ENCODE peak calls at places on chromosome 3, in four cellular contexts. U is heart left ventricle, T is AG04450, E is upper lobe of left lung. S is an unnamed sample.
A peak's percentile ranks its signal among the peaks of the same experiment; 100 is the strongest.

GRCh38 chr3:48716508-48716981 is 476 bp downstream of the IP6K2 start:
- DNase-seq in U (no peak), T (no peak), E (no peak), S (no peak)

GRCh38 chr3:196661400-196661799 is 21.9 kb downstream of the NRROS start:
- DNase-seq in U (no peak), T (no peak), E (peak; percentile 63), S (no peak)

GRCh38 chr3:64140651-64141050 is 84.6 kb downstream of the PRICKLE2 start:
- DNase-seq in U (no peak), T (no peak), E (no peak), S (no peak)

GRCh38 chr3:116614795-116615362 is 94.7 kb upstream of the TUSC7 start:
- DNase-seq in U (no peak), T (no peak), E (no peak), S (peak; percentile 2)

GRCh38 chr3:183085634-183086390 is 13.5 kb downstream of the MCCC1 start:
- DNase-seq in U (no peak), T (no peak), E (no peak), S (no peak)

GRCh38 chr3:152026033-152026556 is 152.7 kb downstream of the SUCNR1 start:
- DNase-seq in U (no peak), T (peak; percentile 54), E (no peak), S (peak; percentile 78)

GRCh38 chr3:87350367-87351199 is 74.2 kb upstream of the POU1F1 start:
- DNase-seq in U (no peak), T (peak; percentile 23), E (no peak), S (no peak)

GRCh38 chr3:29901097-29901496 is 620.2 kb downstream of the RBMS3 start:
- DNase-seq in U (no peak), T (no peak), E (no peak), S (no peak)

GRCh38 chr3:197555281-197556261 is at the start of gene BDH1:
- DNase-seq in U (peak; percentile 74), T (no peak), E (peak; percentile 92), S (peak; percentile 2)

GRCh38 chr3:128878011-128878457 is 1.4 kb upstream of the ACAD9 start:
- DNase-seq in U (no peak), T (no peak), E (no peak), S (no peak)

GRCh38 chr3:188385295-188385694 is 231.3 kb downstream of the LPP start:
- DNase-seq in U (no peak), T (no peak), E (no peak), S (no peak)

GRCh38 chr3:10631224-10631623 is 125.8 kb upstream of the ATP2B2 start:
- DNase-seq in U (no peak), T (no peak), E (no peak), S (no peak)

GRCh38 chr3:150412599-150413069 is 4.5 kb downstream of the TSC22D2 start:
- DNase-seq in U (no peak), T (peak; percentile 47), E (no peak), S (no peak)

GRCh38 chr3:151305081-151305777 is 11.4 kb downstream of the GPR87 start:
- DNase-seq in U (no peak), T (peak; percentile 84), E (no peak), S (peak; percentile 75)

GRCh38 chr3:55309336-55309735 is 177.8 kb downstream of the WNT5A start:
- DNase-seq in U (no peak), T (no peak), E (no peak), S (no peak)

GRCh38 chr3:123799544-123800351 is 84.4 kb downstream of the MYLK start:
- DNase-seq in U (no peak), T (no peak), E (peak; percentile 36), S (peak; percentile 72)

GRCh38 chr3:111874177-111874820 is 15.2 kb downstream of the PHLDB2 start:
- DNase-seq in U (no peak), T (no peak), E (no peak), S (no peak)

GRCh38 chr3:141952611-141953010 is 76.2 kb downstream of the ATP1B3 start:
- DNase-seq in U (no peak), T (no peak), E (no peak), S (no peak)

GRCh38 chr3:82448320-82448719 is 686.9 kb upstream of the GBE1 start:
- DNase-seq in U (no peak), T (no peak), E (no peak), S (no peak)

GRCh38 chr3:146145642-146146041 is 15.3 kb downstream of the PLOD2 start:
- DNase-seq in U (no peak), T (no peak), E (no peak), S (no peak)

GRCh38 chr3:452221-452620 is 255.7 kb downstream of the CHL1 start:
- DNase-seq in U (no peak), T (no peak), E (no peak), S (no peak)

GRCh38 chr3:98565237-98565643 is 28.2 kb downstream of the CPOX start:
- DNase-seq in U (no peak), T (no peak), E (no peak), S (peak; percentile 29)

GRCh38 chr3:39933986-39934693 is 124.7 kb downstream of the MYRIP start:
- DNase-seq in U (no peak), T (no peak), E (no peak), S (no peak)

GRCh38 chr3:40741729-40742128 is 217.0 kb downstream of the ZNF621 start:
- DNase-seq in U (no peak), T (no peak), E (no peak), S (peak; percentile 9)

GRCh38 chr3:38085943-38086324 is 46.9 kb downstream of the DLEC1 start:
- DNase-seq in U (no peak), T (no peak), E (no peak), S (no peak)

GRCh38 chr3:48411606-48412374 is 18.1 kb downstream of the PLXNB1 start:
- DNase-seq in U (no peak), T (no peak), E (no peak), S (no peak)

GRCh38 chr3:197378987-197379718 is 80.7 kb upstream of the DLG1 start:
- DNase-seq in U (no peak), T (no peak), E (peak; percentile 22), S (no peak)

GRCh38 chr3:78919021-78919755 is 848.6 kb downstream of the ROBO1 start:
- DNase-seq in U (no peak), T (peak; percentile 81), E (no peak), S (peak; percentile 26)

GRCh38 chr3:156160653-156161052 is 40.3 kb downstream of the KCNAB1 start:
- DNase-seq in U (no peak), T (no peak), E (no peak), S (no peak)

GRCh38 chr3:157529085-157529484 is 25.9 kb upstream of the VEPH1 start:
- DNase-seq in U (no peak), T (no peak), E (no peak), S (no peak)

GRCh38 chr3:45554001-45554691 is 40.4 kb upstream of the LIMD1 start:
- DNase-seq in U (no peak), T (no peak), E (no peak), S (no peak)

GRCh38 chr3:153373571-153373970 is 211.5 kb downstream of the RAP2B start:
- DNase-seq in U (no peak), T (no peak), E (no peak), S (no peak)

GRCh38 chr3:174639970-174640369 is 219.2 kb upstream of the NAALADL2 start:
- DNase-seq in U (no peak), T (no peak), E (no peak), S (no peak)

GRCh38 chr3:99808163-99808794 is 9.4 kb upstream of the CMSS1 start:
- DNase-seq in U (no peak), T (peak; percentile 71), E (no peak), S (peak; percentile 72)

GRCh38 chr3:132311860-132312259 is 5.3 kb upstream of the ACP3 start:
- DNase-seq in U (no peak), T (no peak), E (no peak), S (no peak)

GRCh38 chr3:160556141-160556540 is 9.2 kb downstream of the KPNA4 start:
- DNase-seq in U (no peak), T (no peak), E (no peak), S (no peak)

GRCh38 chr3:71050133-71050520 is 533.4 kb downstream of the FOXP1 start:
- DNase-seq in U (no peak), T (no peak), E (no peak), S (no peak)

GRCh38 chr3:71048948-71049347 is 534.6 kb downstream of the FOXP1 start:
- DNase-seq in U (no peak), T (no peak), E (no peak), S (no peak)

GRCh38 chr3:71051893-71052687 is 531.4 kb downstream of the FOXP1 start:
- DNase-seq in U (no peak), T (no peak), E (no peak), S (no peak)

GRCh38 chr3:71051259-71051595 is 532.3 kb downstream of the FOXP1 start:
- DNase-seq in U (no peak), T (no peak), E (no peak), S (no peak)

DNA sequence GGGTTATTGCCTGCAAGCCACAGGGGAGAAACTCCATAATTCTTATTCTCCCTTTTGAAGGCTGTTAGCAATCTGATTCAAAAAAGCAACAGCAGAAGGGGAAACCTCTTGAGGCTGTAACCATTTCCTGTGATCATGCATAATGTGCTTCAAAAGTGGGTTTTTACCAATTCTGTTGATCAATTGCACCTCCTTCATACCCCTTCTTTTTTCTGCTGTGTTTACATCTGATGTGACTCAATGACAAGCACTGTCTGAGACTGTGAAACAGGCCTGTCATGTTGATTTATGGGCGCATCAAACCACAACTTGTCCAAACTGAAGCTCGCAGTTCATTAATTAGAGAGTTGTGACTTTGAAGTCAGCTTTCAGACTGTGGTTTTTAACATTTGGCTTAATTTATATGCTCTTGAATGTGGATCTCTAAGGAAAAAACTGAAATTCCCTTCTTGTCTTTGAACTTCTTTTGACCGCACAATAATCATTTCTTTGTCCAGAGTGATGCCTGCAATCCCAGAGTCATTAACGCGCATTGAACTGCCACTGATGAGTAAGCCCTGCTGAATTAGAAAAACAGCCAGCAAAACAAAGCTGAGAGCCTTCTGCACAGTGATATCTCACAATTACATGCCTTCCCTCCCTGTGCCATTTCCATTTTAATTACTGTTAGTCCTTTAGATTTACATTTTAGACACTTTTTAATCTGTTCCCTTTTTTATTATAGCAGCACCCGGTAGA is 532.8 kb downstream of the FOXP1 start:
- DNase-seq in U (no peak), T (no peak), E (no peak), S (no peak)
- H3K4me3 ChIP-seq in U (no peak overlapping the region), T (no peak overlapping the region), E (no peak overlapping the region), S (no peak overlapping the region)

GRCh38 chr3:72891053-72891855 is 3.4 kb downstream of the GXYLT2 start:
- DNase-seq in U (peak; percentile 66), T (peak; percentile 100), E (no peak), S (peak; percentile 99)
- TF ChIP-seq CTCF in U (no peak), T (peak; percentile 36), E (no peak), S (peak; percentile 24)

DNA sequence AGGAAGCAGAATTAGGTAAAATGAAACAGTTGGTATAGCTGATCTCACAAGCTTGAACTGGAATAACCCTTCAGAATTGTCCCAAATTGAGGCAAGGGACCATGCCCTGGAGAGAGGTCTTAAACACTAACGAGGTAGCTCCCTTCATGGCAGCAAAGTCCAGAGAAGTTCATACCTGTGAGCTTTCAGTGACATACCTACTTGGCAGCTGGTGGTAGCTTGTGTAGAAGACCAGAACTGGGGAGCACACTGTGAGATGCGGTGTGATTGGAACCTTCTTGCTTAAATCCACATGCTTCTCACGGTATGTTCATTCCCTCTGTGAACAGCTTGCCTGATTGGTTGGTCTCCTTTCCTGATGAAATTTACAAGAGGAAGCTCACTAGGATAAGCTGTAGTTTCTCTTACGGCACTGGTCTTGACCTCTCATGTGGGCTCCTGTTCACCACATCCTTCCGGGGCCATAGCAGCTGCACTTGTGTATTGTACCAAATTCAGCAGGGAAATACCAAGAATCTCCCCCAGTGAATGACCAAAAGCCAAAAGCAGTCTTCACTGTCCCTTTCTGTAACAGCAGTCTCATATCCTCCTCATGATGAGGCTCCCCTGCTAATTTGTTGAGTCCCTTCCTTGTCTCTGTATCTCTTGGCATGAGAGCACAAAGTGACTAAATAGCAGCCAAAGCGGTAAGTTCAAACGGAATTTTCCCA is 483.7 kb upstream of the FRG2C start:
- DNase-seq in U (no peak), T (no peak), E (no peak), S (no peak)
- H3K4me3 ChIP-seq in U (no peak overlapping the region), T (no peak overlapping the region), E (no peak overlapping the region), S (no peak overlapping the region)

GRCh38 chr3:47104259-47104658 is 59.7 kb downstream of the SETD2 start:
- DNase-seq in U (no peak), T (no peak), E (no peak), S (no peak)
- TF ChIP-seq CTCF in U (no peak), T (no peak), E (no peak), S (no peak)

S was measured in HFF-Myc.